ENCODE peak calls at places on chromosomes 11 and 22, in four cellular contexts. N, H, U and Z are unnamed samples.

GRCh38 chr22:47218671-47219070 is 456.2 kb downstream of the TBC1D22A start:
- DNase-seq in N (no peak), H (no peak), U (no peak), Z (no peak)

GRCh38 chr11:93585758-93586157 is 42.6 kb upstream of the SMCO4 start:
- DNase-seq in N (no peak), H (no peak), U (peak), Z (no peak)

GRCh38 chr22:29635734-29636357 is 32.4 kb downstream of the NF2 start:
- DNase-seq in N (no peak), H (peak), U (peak), Z (no peak)

GRCh38 chr22:37231406-37232139 is 12.5 kb downstream of the RAC2 start:
- DNase-seq in N (no peak), H (no peak), U (no peak), Z (no peak)

GRCh38 chr11:13120691-13121090 is 111.6 kb downstream of the RASSF10 start:
- DNase-seq in N (no peak), H (no peak), U (peak), Z (no peak)

GRCh38 chr11:82176365-82176764 is 557.3 kb downstream of the FAM181B start:
- DNase-seq in N (no peak), H (no peak), U (no peak), Z (no peak)

GRCh38 chr11:130400793-130401483 is 27.5 kb downstream of the ADAMTS8 start:
- DNase-seq in N (no peak), H (no peak), U (peak), Z (peak)

GRCh38 chr11:69298778-69299461 is 5.0 kb downstream of the MYEOV start:
- DNase-seq in N (no peak), H (no peak), U (peak), Z (no peak)

GRCh38 chr11:12485328-12485727 is 108.0 kb downstream of the PARVA start:
- DNase-seq in N (no peak), H (no peak), U (no peak), Z (no peak)

GRCh38 chr11:85569525-85569924 is 57.6 kb downstream of the DLG2 start:
- DNase-seq in N (no peak), H (no peak), U (no peak), Z (no peak)

GRCh38 chr11:36160115-36160514 is 129.1 kb downstream of the COMMD9 start:
- DNase-seq in N (no peak), H (no peak), U (no peak), Z (no peak)

GRCh38 chr11:14261094-14261493 is 97.9 kb downstream of the RRAS2 start:
- DNase-seq in N (no peak), H (no peak), U (no peak), Z (no peak)

GRCh38 chr11:83159901-83160865 is 3.3 kb downstream of the PCF11 start:
- DNase-seq in N (no peak), H (no peak), U (peak), Z (no peak)

GRCh38 chr11:63767415-63768231 is 952 bp downstream of the ZFTA start:
- DNase-seq in N (no peak), H (peak), U (peak), Z (peak)

GRCh38 chr11:69948256-69949141 is 129.3 kb upstream of the FGF3 start:
- DNase-seq in N (no peak), H (no peak), U (peak), Z (no peak)

GRCh38 chr11:69317401-69318092 is 23.6 kb downstream of the MYEOV start:
- DNase-seq in N (no peak), H (no peak), U (peak), Z (no peak)

GRCh38 chr22:26483439-26484359 is at the start of the genes HPS4 and SRRD:
- DNase-seq in N (peak), H (peak), U (peak), Z (peak)

GRCh38 chr11:116964269-116964668 is 126.8 kb upstream of the APOA1 start:
- DNase-seq in N (no peak), H (no peak), U (peak), Z (no peak)

GRCh38 chr11:64717268-64717578 is 5.8 kb downstream of the NRXN2 start:
- DNase-seq in N (no peak), H (no peak), U (no peak), Z (no peak)

GRCh38 chr11:122954455-122954854 is 27.2 kb downstream of the BSX start:
- DNase-seq in N (no peak), H (no peak), U (no peak), Z (no peak)

GRCh38 chr11:132456735-132457328 is 1075.5 kb downstream of the OPCML start:
- DNase-seq in N (no peak), H (no peak), U (no peak), Z (no peak)

GRCh38 chr22:43750751-43751150 is 61.4 kb downstream of the EFCAB6 start:
- DNase-seq in N (no peak), H (no peak), U (no peak), Z (no peak)

GRCh38 chr11:112625816-112626215 is 335.4 kb upstream of the NCAM1 start:
- DNase-seq in N (no peak), H (no peak), U (no peak), Z (no peak)

GRCh38 chr11:1303973-1304372 is 5.5 kb downstream of the TOLLIP start:
- DNase-seq in N (no peak), H (peak), U (no peak), Z (peak)

GRCh38 chr22:44309137-44309536 is 3.6 kb downstream of the SHISAL1 start:
- DNase-seq in N (no peak), H (no peak), U (peak), Z (no peak)

GRCh38 chr11:19101803-19102520 is 15.0 kb upstream of the ZDHHC13 start:
- DNase-seq in N (no peak), H (no peak), U (no peak), Z (no peak)

GRCh38 chr11:9347100-9347499 is 32.7 kb upstream of the TMEM41B start:
- DNase-seq in N (no peak), H (no peak), U (no peak), Z (peak)

GRCh38 chr11:133911169-133911568 is 45.6 kb downstream of the IGSF9B start:
- DNase-seq in N (no peak), H (no peak), U (no peak), Z (no peak)

GRCh38 chr22:40426671-40427070 is 56.3 kb downstream of the SGSM3 start:
- DNase-seq in N (no peak), H (no peak), U (peak), Z (no peak)

GRCh38 chr11:2267871-2268825 is 2.2 kb downstream of the ASCL2 start:
- DNase-seq in N (no peak), H (no peak), U (no peak), Z (peak)

GRCh38 chr22:29717789-29718188 is 2.0 kb upstream of the CABP7 start:
- DNase-seq in N (no peak), H (no peak), U (no peak), Z (no peak)

GRCh38 chr11:111604392-111605009 is 2.3 kb downstream of the SIK2 start:
- DNase-seq in N (peak), H (peak), U (peak), Z (no peak)

GRCh38 chr11:118690553-118691304 is 11.3 kb upstream of the TREH start:
- DNase-seq in N (no peak), H (no peak), U (no peak), Z (no peak)